ENCODE peak calls at places on chromosomes 3 and 15, in four cellular contexts. F, A, N and P are unnamed samples.

GRCh38 chr3:99747915-99748314 is 69.7 kb upstream of the CMSS1 start:
- DNase-seq in F (no peak), A (peak; percentile 62), N (peak; percentile 20), P (no peak)

GRCh38 chr3:196938124-196938523 is 4.2 kb downstream of the NCBP2 start:
- DNase-seq in F (no peak), A (peak; percentile 20), N (no peak), P (no peak)

GRCh38 chr3:172317984-172318383 is 130.3 kb downstream of the GHSR start:
- DNase-seq in F (peak; percentile 86), A (peak; percentile 93), N (peak; percentile 75), P (peak; percentile 84)

GRCh38 chr3:163753033-163753432 is 1325.3 kb downstream of the SI start:
- DNase-seq in F (no peak), A (no peak), N (no peak), P (no peak)

GRCh38 chr3:173733029-173733652 is 335.6 kb downstream of the NLGN1 start:
- DNase-seq in F (no peak), A (peak; percentile 50), N (no peak), P (peak; percentile 4)

GRCh38 chr3:66808891-66809578 is 189.1 kb upstream of the KBTBD8 start:
- DNase-seq in F (no peak), A (no peak), N (no peak), P (no peak)

GRCh38 chr3:151743860-151744259 is 10.1 kb downstream of the AADACL2 start:
- DNase-seq in F (no peak), A (no peak), N (no peak), P (no peak)

GRCh38 chr15:82044373-82045178 is 1.2 kb downstream of the MEX3B start:
- DNase-seq in F (no peak), A (peak; percentile 71), N (peak; percentile 28), P (peak; percentile 42)

GRCh38 chr15:38005949-38006800 is 71.7 kb downstream of the TMCO5A start:
- DNase-seq in F (no peak), A (no peak), N (no peak), P (no peak)

GRCh38 chr3:55511895-55512585 is 24.9 kb upstream of the WNT5A start:
- DNase-seq in F (no peak), A (peak; percentile 74), N (no peak), P (peak; percentile 51)